ENCODE peak calls at places on chromosomes 1 and 21, in ten cellular contexts. S is HCT116; B is RWPE2; C is activated CD8-positive, alpha-beta memory T cell treated with anti-CD3 and anti-CD28 coated beads, Interleukin-2, amount 10 ng/mL, durations not matched to agents 7 days and 5 days; J is right lobe of liver; X is natural killer cell; Y is foreskin keratinocyte; Z is activated naive CD8-positive, alpha-beta T cell treated with anti-CD3 and anti-CD28 coated beads, Interleukin-2, amount 50 U/mL, for 24 hours; M is activated CD8-positive, alpha-beta T cell treated with anti-CD3 and anti-CD28 coated beads for 36 hours; O is omental fat pad. R is an unnamed sample.

GRCh38 chr1:162956922-162957321 is 95.9 kb upstream of the CCDC190 start:
- ATAC-seq in S (no peak), B (no peak), C (no peak), J (no peak), X (no peak), Y (no peak), Z (no peak), M (no peak), O (no peak), R (no peak)

GRCh38 chr1:42937836-42938595 is 20.7 kb downstream of the SLC2A1 start:
- ATAC-seq in S (no peak), B (peak), C (peak), J (no peak), X (peak), Y (no peak), Z (no peak), M (peak), O (no peak), R (no peak)

GRCh38 chr1:183958958-183959357 is 78.6 kb downstream of the COLGALT2 start:
- ATAC-seq in S (no peak), B (no peak), C (no peak), J (no peak), X (no peak), Y (no peak), Z (no peak), M (no peak), O (no peak), R (no peak)

GRCh38 chr1:204959374-204959773 is 83.6 kb upstream of the CNTN2 start:
- ATAC-seq in S (no peak), B (no peak), C (no peak), J (no peak), X (no peak), Y (no peak), Z (no peak), M (no peak), O (no peak), R (no peak)

GRCh38 chr21:35350965-35351364 is 301.9 kb upstream of the RUNX1 start:
- ATAC-seq in S (no peak), B (no peak), C (peak), J (no peak), X (no peak), Y (no peak), Z (peak), M (peak), O (no peak), R (peak)

GRCh38 chr1:24909388-24909898 is 20.6 kb downstream of the RUNX3 start:
- ATAC-seq in S (peak), B (peak), C (no peak), J (peak), X (no peak), Y (peak), Z (no peak), M (no peak), O (peak), R (no peak)

GRCh38 chr1:241250465-241250864 is 106.5 kb downstream of the RGS7 start:
- ATAC-seq in S (no peak), B (no peak), C (no peak), J (no peak), X (no peak), Y (no peak), Z (no peak), M (no peak), O (no peak), R (no peak)

GRCh38 chr1:182789138-182790076 is at the start of gene NPL:
- ATAC-seq in S (peak), B (peak), C (peak), J (peak), X (peak), Y (peak), Z (peak), M (peak), O (peak), R (peak)

GRCh38 chr1:198449727-198450433 is 90.6 kb downstream of the ATP6V1G3 start:
- ATAC-seq in S (no peak), B (peak), C (no peak), J (no peak), X (no peak), Y (peak), Z (no peak), M (no peak), O (peak), R (peak)

GRCh38 chr1:107491582-107491981 is 350.7 kb downstream of the NTNG1 start:
- ATAC-seq in S (no peak), B (no peak), C (no peak), J (no peak), X (no peak), Y (no peak), Z (peak), M (no peak), O (no peak), R (no peak)

GRCh38 chr1:117655220-117655577 is 49.4 kb downstream of the TENT5C start:
- ATAC-seq in S (no peak), B (peak), C (no peak), J (peak), X (no peak), Y (peak), Z (no peak), M (no peak), O (no peak), R (no peak)

GRCh38 chr21:14734191-14734590 is 188.1 kb upstream of the SAMSN1 start:
- ATAC-seq in S (no peak), B (no peak), C (no peak), J (no peak), X (no peak), Y (no peak), Z (peak), M (peak), O (no peak), R (no peak)

GRCh38 chr1:198660341-198661056 is 21.7 kb downstream of the PTPRC start:
- ATAC-seq in S (no peak), B (no peak), C (peak), J (no peak), X (peak), Y (no peak), Z (peak), M (peak), O (no peak), R (peak)

GRCh38 chr1:186845581-186846210 is 16.9 kb downstream of the PLA2G4A start:
- ATAC-seq in S (no peak), B (no peak), C (no peak), J (no peak), X (no peak), Y (no peak), Z (no peak), M (no peak), O (no peak), R (no peak)

GRCh38 chr1:167532964-167533824 is 14.9 kb upstream of the CD247 start:
- ATAC-seq in S (peak), B (no peak), C (peak), J (no peak), X (peak), Y (no peak), Z (no peak), M (peak), O (peak), R (no peak)

GRCh38 chr21:46097826-46098286 is at the start of gene COL6A2:
- ATAC-seq in S (peak), B (peak), C (peak), J (peak), X (peak), Y (peak), Z (peak), M (peak), O (peak), R (peak)

GRCh38 chr1:227223407-227223806 is 94.9 kb downstream of the CDC42BPA start:
- ATAC-seq in S (no peak), B (no peak), C (no peak), J (no peak), X (no peak), Y (no peak), Z (no peak), M (no peak), O (no peak), R (no peak)

GRCh38 chr1:65001238-65001792 is 35.0 kb upstream of the JAK1 start:
- ATAC-seq in S (no peak), B (no peak), C (peak), J (peak), X (peak), Y (no peak), Z (peak), M (peak), O (peak), R (peak)

GRCh38 chr1:54265126-54265525 is 65.2 kb downstream of the MRPL37 start:
- ATAC-seq in S (no peak), B (no peak), C (no peak), J (no peak), X (no peak), Y (no peak), Z (no peak), M (no peak), O (no peak), R (no peak)

GRCh38 chr1:152162826-152163463 is 3.9 kb upstream of the RPTN start:
- ATAC-seq in S (peak), B (peak), C (no peak), J (no peak), X (no peak), Y (peak), Z (no peak), M (no peak), O (peak), R (no peak)

GRCh38 chr1:23848673-23849616 is 19.1 kb downstream of the FUCA1 start:
- ATAC-seq in S (no peak), B (no peak), C (no peak), J (no peak), X (no peak), Y (no peak), Z (no peak), M (no peak), O (no peak), R (no peak)

GRCh38 chr1:10450156-10450801 is 448 bp downstream of the CORT start:
- ATAC-seq in S (no peak), B (peak), C (no peak), J (peak), X (no peak), Y (no peak), Z (no peak), M (no peak), O (no peak), R (no peak)

GRCh38 chr1:167333114-167333513 is 112.4 kb downstream of the POU2F1 start:
- ATAC-seq in S (no peak), B (no peak), C (no peak), J (no peak), X (no peak), Y (no peak), Z (no peak), M (no peak), O (no peak), R (no peak)

GRCh38 chr1:205258313-205259176 is 30.8 kb downstream of the TMCC2 start:
- ATAC-seq in S (peak), B (peak), C (no peak), J (no peak), X (no peak), Y (peak), Z (no peak), M (no peak), O (no peak), R (no peak)

GRCh38 chr1:27122652-27123051 is 32.3 kb downstream of the SLC9A1 start:
- ATAC-seq in S (peak), B (peak), C (no peak), J (peak), X (no peak), Y (peak), Z (no peak), M (no peak), O (no peak), R (no peak)

GRCh38 chr1:116496380-116496779 is 74.4 kb downstream of the CD58 start:
- ATAC-seq in S (no peak), B (no peak), C (no peak), J (peak), X (no peak), Y (no peak), Z (no peak), M (no peak), O (no peak), R (no peak)

GRCh38 chr1:218164930-218165686 is 120.0 kb upstream of the RRP15 start:
- ATAC-seq in S (no peak), B (peak), C (peak), J (peak), X (no peak), Y (peak), Z (peak), M (peak), O (no peak), R (no peak)

GRCh38 chr1:93722081-93723031 is 40.7 kb upstream of the BCAR3 start:
- ATAC-seq in S (peak), B (no peak), C (no peak), J (peak), X (no peak), Y (no peak), Z (no peak), M (no peak), O (no peak), R (no peak)

GRCh38 chr1:152000989-152001630 is 7.5 kb upstream of the S100A10 start:
- ATAC-seq in S (peak), B (peak), C (no peak), J (peak), X (no peak), Y (peak), Z (no peak), M (no peak), O (peak), R (no peak)

GRCh38 chr1:53257454-53258081 is 19.2 kb upstream of the MAGOH start:
- ATAC-seq in S (no peak), B (no peak), C (no peak), J (no peak), X (no peak), Y (no peak), Z (no peak), M (no peak), O (no peak), R (no peak)

GRCh38 chr1:185652348-185652747 is 81.8 kb upstream of the HMCN1 start:
- ATAC-seq in S (peak), B (no peak), C (no peak), J (no peak), X (no peak), Y (no peak), Z (no peak), M (no peak), O (no peak), R (no peak)

GRCh38 chr21:42169758-42170157 is 49.2 kb upstream of the ABCG1 start:
- ATAC-seq in S (no peak), B (no peak), C (no peak), J (no peak), X (no peak), Y (no peak), Z (no peak), M (no peak), O (no peak), R (no peak)

GRCh38 chr1:194062962-194063361 is 876.5 kb upstream of the B3GALT2 start:
- ATAC-seq in S (no peak), B (no peak), C (no peak), J (no peak), X (no peak), Y (no peak), Z (no peak), M (no peak), O (no peak), R (no peak)

GRCh38 chr1:25568834-25569598 is 25.6 kb downstream of the LDLRAP1 start:
- ATAC-seq in S (peak), B (peak), C (no peak), J (no peak), X (no peak), Y (peak), Z (peak), M (peak), O (no peak), R (peak)

GRCh38 chr21:43318841-43319781 is 107.8 kb downstream of the SIK1 start:
- ATAC-seq in S (no peak), B (peak), C (no peak), J (no peak), X (no peak), Y (peak), Z (no peak), M (no peak), O (no peak), R (peak)